ENCODE peak calls at places on chromosomes 3 and 15, in four cellular contexts. One of them, this sample, is unnamed.

GRCh38 chr15:84846269-84846668 is 29.1 kb downstream of the ALPK3 start:
- DNase-seq in HEK293T: no peak
- DNase-seq in AG04450: no peak
- DNase-seq in NCI-H774: no peak
- DNase-seq in this sample: no peak

GRCh38 chr3:69212411-69213160 is 90.2 kb upstream of the LMOD3 start:
- DNase-seq in NCI-H774: no peak
- DNase-seq in AG04450: no peak
- DNase-seq in HEK293T: no peak
- DNase-seq in this sample: no peak

GRCh38 chr3:1179116-1179515 is 86.3 kb downstream of the CNTN6 start:
- DNase-seq in HEK293T: no peak
- DNase-seq in NCI-H774: no peak
- DNase-seq in AG04450: no peak
- DNase-seq in this sample: no peak

GRCh38 chr15:83243634-83244033 is 36.0 kb upstream of the HDGFL3 start:
- DNase-seq in AG04450: no peak
- DNase-seq in HEK293T: no peak
- DNase-seq in NCI-H774: no peak
- DNase-seq in this sample: no peak

GRCh38 chr3:142168514-142168913 is 19.2 kb upstream of the TFDP2 start:
- DNase-seq in NCI-H774: no peak
- DNase-seq in AG04450: no peak
- DNase-seq in HEK293T: no peak
- DNase-seq in this sample: no peak

GRCh38 chr3:3196148-3196861 is 16.8 kb upstream of the CRBN start:
- DNase-seq in HEK293T: peak
- DNase-seq in AG04450: no peak
- DNase-seq in NCI-H774: peak
- DNase-seq in this sample: no peak

GRCh38 chr15:73394782-73395181 is 26.0 kb upstream of the HCN4 start:
- DNase-seq in NCI-H774: no peak
- DNase-seq in AG04450: no peak
- DNase-seq in HEK293T: no peak
- DNase-seq in this sample: no peak

GRCh38 chr3:100400424-100400781 is 486 bp downstream of the TOMM70 start:
- DNase-seq in NCI-H774: no peak
- DNase-seq in HEK293T: peak
- DNase-seq in AG04450: no peak
- DNase-seq in this sample: no peak

GRCh38 chr3:52532838-52533622 is 627 bp downstream of the NT5DC2 start:
- DNase-seq in HEK293T: peak
- DNase-seq in NCI-H774: no peak
- DNase-seq in AG04450: no peak
- DNase-seq in this sample: no peak

GRCh38 chr3:33064929-33065328 is 32.0 kb downstream of the GLB1 start:
- DNase-seq in NCI-H774: no peak
- DNase-seq in HEK293T: no peak
- DNase-seq in AG04450: no peak
- DNase-seq in this sample: no peak

GRCh38 chr3:24493951-24494615 is 567 bp downstream of the THRB start:
- DNase-seq in HEK293T: peak
- DNase-seq in NCI-H774: no peak
- DNase-seq in AG04450: no peak
- DNase-seq in this sample: no peak

GRCh38 chr15:74036271-74037170 is 42.0 kb downstream of the PML start:
- DNase-seq in AG04450: peak
- DNase-seq in HEK293T: peak
- DNase-seq in NCI-H774: no peak
- DNase-seq in this sample: no peak

GRCh38 chr15:37100109-37100873 is at the start of gene MEIS2:
- DNase-seq in NCI-H774: peak
- DNase-seq in AG04450: peak
- DNase-seq in HEK293T: peak
- DNase-seq in this sample: peak

GRCh38 chr15:70741107-70741511 is 22.2 kb downstream of the UACA start:
- DNase-seq in HEK293T: peak
- DNase-seq in AG04450: peak
- DNase-seq in NCI-H774: no peak
- DNase-seq in this sample: peak

GRCh38 chr3:155362808-155363689 is 69.6 kb upstream of the STRIT1 start:
- DNase-seq in HEK293T: no peak
- DNase-seq in AG04450: no peak
- DNase-seq in NCI-H774: no peak
- DNase-seq in this sample: no peak

GRCh38 chr15:87619161-87619960 is 637.2 kb downstream of the NTRK3 start:
- DNase-seq in HEK293T: no peak
- DNase-seq in AG04450: peak
- DNase-seq in NCI-H774: no peak
- DNase-seq in this sample: peak